ENCODE peak calls at places on chromosomes 12 and 14, in nine cellular contexts. V, D, E, G, L, U, S, F and C are unnamed samples.

GRCh38 chr12:64169999-64170398 is 52.1 kb downstream of the KICS2 start:
- DNase-seq in U (no peak), L (no peak), G (no peak), V (no peak), E (no peak), S (peak), D (no peak), F (peak), C (no peak)

GRCh38 chr12:9707864-9708808 is 24.8 kb downstream of the CLECL1 start:
- DNase-seq in V (peak), L (peak), G (peak), U (peak), S (peak), D (peak), E (peak), F (peak), C (peak)

GRCh38 chr14:86055512-86055911 is 525.6 kb downstream of the FLRT2 start:
- DNase-seq in V (peak), L (no peak), F (peak), E (no peak), S (no peak), D (no peak), G (no peak), U (no peak), C (no peak)

GRCh38 chr12:76026643-76027063 is 4.9 kb downstream of the PHLDA1 start:
- DNase-seq in S (peak), F (peak), G (no peak), L (no peak), E (no peak), D (peak), V (peak), U (no peak), C (no peak)

GRCh38 chr14:55846852-55847471 is 267.0 kb downstream of the KTN1 start:
- DNase-seq in S (peak), D (peak), G (no peak), V (peak), F (no peak), L (peak), U (no peak), E (peak), C (no peak)

GRCh38 chr14:50532502-50533313 is at the start of gene MAP4K5:
- DNase-seq in U (peak), E (peak), G (peak), V (peak), S (peak), L (peak), D (peak), F (peak), C (peak)

GRCh38 chr14:71833476-71833875 is 98.8 kb upstream of the RGS6 start:
- DNase-seq in G (no peak), L (no peak), F (no peak), V (no peak), D (no peak), E (no peak), S (no peak), U (no peak), C (no peak)

GRCh38 chr14:89417111-89417468 is at the start of gene FOXN3:
- DNase-seq in G (peak), U (peak), S (peak), E (peak), L (peak), D (peak), F (peak), V (peak), C (peak)

GRCh38 chr14:89249972-89250371 is 167.1 kb downstream of the FOXN3 start:
- DNase-seq in E (no peak), D (no peak), V (no peak), U (no peak), G (no peak), F (no peak), L (no peak), S (no peak), C (no peak)

GRCh38 chr14:94665121-94665520 is 52.9 kb downstream of the SERPINA3 start:
- DNase-seq in V (peak), E (peak), L (no peak), D (peak), F (no peak), G (no peak), U (no peak), S (peak), C (no peak)

GRCh38 chr12:132776816-132777568 is 15.4 kb upstream of the ANKLE2 start:
- DNase-seq in G (no peak), F (no peak), V (peak), S (no peak), D (no peak), U (no peak), E (no peak), L (peak), C (no peak)

GRCh38 chr12:43835656-43836454 is at the start of gene TMEM117:
- DNase-seq in E (peak), S (peak), D (peak), G (peak), V (peak), F (peak), L (peak), U (peak), C (peak)

GRCh38 chr14:105328070-105328677 is 13.6 kb downstream of the PACS2 start:
- DNase-seq in D (no peak), L (no peak), F (no peak), S (no peak), U (no peak), G (no peak), V (no peak), E (no peak), C (peak)

GRCh38 chr14:102464846-102465341 is 44.7 kb downstream of the ANKRD9 start:
- DNase-seq in S (no peak), F (no peak), G (no peak), U (no peak), D (no peak), E (no peak), V (no peak), L (peak), C (no peak)

GRCh38 chr12:47938594-47938993 is 24.8 kb upstream of the TMEM106C start:
- DNase-seq in F (no peak), S (no peak), U (no peak), G (no peak), E (no peak), V (no peak), L (no peak), D (no peak), C (no peak)

GRCh38 chr12:87121908-87122307 is 865.7 kb upstream of the MGAT4C start:
- DNase-seq in F (no peak), L (no peak), D (no peak), U (no peak), S (no peak), V (no peak), G (no peak), E (no peak), C (no peak)

GRCh38 chr14:24215495-24216344 is at the start of gene MDP1:
- DNase-seq in F (peak), U (peak), G (peak), S (peak), D (peak), V (peak), E (peak), L (peak), C (peak)

GRCh38 chr14:93825235-93825553 is 36.9 kb upstream of the PRIMA1 start:
- DNase-seq in S (no peak), D (no peak), L (no peak), F (no peak), E (no peak), V (no peak), U (no peak), G (no peak), C (no peak)

GRCh38 chr12:128587918-128588317 is 235.8 kb downstream of the SLC15A4 start:
- DNase-seq in S (no peak), E (no peak), V (no peak), U (no peak), F (no peak), D (no peak), G (no peak), L (no peak), C (no peak)

GRCh38 chr12:121451931-121452330 is 52.0 kb downstream of the RNF34 start:
- DNase-seq in F (no peak), D (no peak), E (peak), S (peak), U (no peak), G (no peak), L (no peak), V (no peak), C (no peak)

GRCh38 chr12:57456145-57456700 is 1.1 kb downstream of the INHBE start:
- DNase-seq in G (no peak), L (peak), E (no peak), U (peak), F (peak), D (peak), V (peak), S (peak), C (peak)

GRCh38 chr12:106632797-106633450 is 50.1 kb downstream of the RFX4 start:
- DNase-seq in L (peak), D (peak), U (no peak), G (no peak), E (no peak), V (no peak), F (no peak), S (no peak), C (no peak)

GRCh38 chr12:64608901-64609542 is 1.3 kb upstream of the RASSF3 start:
- DNase-seq in E (peak), G (peak), F (peak), S (peak), V (peak), D (peak), L (peak), U (peak), C (peak)

GRCh38 chr12:113322353-113322752 is 12.6 kb downstream of the SLC8B1 start:
- DNase-seq in G (no peak), L (no peak), V (peak), U (no peak), D (no peak), S (peak), F (no peak), E (peak), C (no peak)

GRCh38 chr12:123033392-123034021 is 53.0 kb downstream of the ARL6IP4 start:
- DNase-seq in G (no peak), F (no peak), U (no peak), S (no peak), D (no peak), E (no peak), V (no peak), L (no peak), C (no peak)

GRCh38 chr14:105843444-105844046 is 317.2 kb downstream of the TMEM121 start:
- DNase-seq in S (no peak), G (no peak), D (no peak), E (no peak), V (no peak), U (no peak), F (no peak), L (no peak), C (peak)

GRCh38 chr12:2291182-2291832 is 238.5 kb downstream of the CACNA1C start:
- DNase-seq in G (no peak), F (peak), D (peak), U (peak), L (no peak), V (peak), S (peak), E (no peak), C (peak)